ENCODE peak calls at places on chromosomes 4 and X, in four cellular contexts. One of them, this sample, is unnamed. For H3K9me3, the result is how much of the 10 kb centered on the place peaks cover.

GRCh38 chrX:29024813-29025342 is 437.6 kb downstream of the IL1RAPL1 start:
- DNase-seq in tibial artery: no peak
- DNase-seq in mammary epithelial cell: peak
- DNase-seq in thoracic aorta: no peak
- DNase-seq in this sample: no peak

GRCh38 chr4:58166496-58166895 is 1056.3 kb upstream of the IGFBP7 start:
- DNase-seq in mammary epithelial cell: no peak
- DNase-seq in tibial artery: no peak
- DNase-seq in thoracic aorta: no peak
- DNase-seq in this sample: no peak

GRCh38 chr4:6896035-6896434 is 13.6 kb upstream of the TBC1D14 start:
- DNase-seq in thoracic aorta: no peak
- DNase-seq in mammary epithelial cell: no peak
- DNase-seq in tibial artery: no peak
- DNase-seq in this sample: no peak

GRCh38 chr4:69323284-69323683 is 43.0 kb downstream of the UGT2B28 start:
- DNase-seq in mammary epithelial cell: no peak
- DNase-seq in thoracic aorta: no peak
- DNase-seq in tibial artery: no peak
- DNase-seq in this sample: no peak

GRCh38 chrX:13463608-13464007 is 105.8 kb upstream of the EGFL6 start:
- DNase-seq in tibial artery: peak
- DNase-seq in mammary epithelial cell: peak
- DNase-seq in thoracic aorta: peak
- DNase-seq in this sample: peak

GRCh38 chr4:113467581-113467980 is 294.0 kb downstream of the CAMK2D start:
- DNase-seq in mammary epithelial cell: peak
- DNase-seq in thoracic aorta: no peak
- DNase-seq in tibial artery: peak
- DNase-seq in this sample: peak

GRCh38 chr4:140296335-140296753 is 77.1 kb upstream of the SCOC start:
- DNase-seq in tibial artery: peak
- DNase-seq in thoracic aorta: peak
- DNase-seq in mammary epithelial cell: peak
- DNase-seq in this sample: peak

GRCh38 chrX:141989802-141990201 is 86.1 kb downstream of the MAGEC1 start:
- DNase-seq in tibial artery: peak
- DNase-seq in mammary epithelial cell: no peak
- DNase-seq in thoracic aorta: no peak
- DNase-seq in this sample: no peak

GRCh38 chrX:154738013-154738738 is 12.7 kb downstream of the GAB3 start:
- DNase-seq in mammary epithelial cell: peak
- DNase-seq in tibial artery: peak
- DNase-seq in thoracic aorta: no peak
- DNase-seq in this sample: no peak

GRCh38 chr4:127997534-127998388 is 32.6 kb downstream of the ABHD18 start:
- DNase-seq in thoracic aorta: no peak
- DNase-seq in mammary epithelial cell: peak
- DNase-seq in tibial artery: no peak
- DNase-seq in this sample: no peak

GRCh38 chrX:45771560-45772340 is 571.1 kb upstream of the DIPK2B start:
- DNase-seq in tibial artery: peak
- DNase-seq in thoracic aorta: no peak
- DNase-seq in mammary epithelial cell: peak
- DNase-seq in this sample: no peak

GRCh38 chr4:88012652-88013051 is 5.2 kb downstream of the PKD2 start:
- DNase-seq in tibial artery: no peak
- DNase-seq in mammary epithelial cell: no peak
- DNase-seq in thoracic aorta: no peak
- DNase-seq in this sample: no peak

GRCh38 chr4:37673523-37674192 is 12.5 kb downstream of the RELL1 start:
- DNase-seq in tibial artery: no peak
- DNase-seq in thoracic aorta: no peak
- DNase-seq in mammary epithelial cell: no peak
- DNase-seq in this sample: no peak

GRCh38 chr4:108601517-108601916 is 18.9 kb upstream of the RPL34 start:
- DNase-seq in mammary epithelial cell: peak
- DNase-seq in tibial artery: no peak
- DNase-seq in thoracic aorta: no peak
- DNase-seq in this sample: no peak

GRCh38 chr4:124903995-124904722 is 191.6 kb upstream of the ANKRD50 start:
- DNase-seq in tibial artery: peak
- DNase-seq in mammary epithelial cell: peak
- DNase-seq in thoracic aorta: no peak
- DNase-seq in this sample: peak

GRCh38 chr4:40321671-40322131 is 13.4 kb upstream of the CHRNA9 start:
- DNase-seq in tibial artery: no peak
- DNase-seq in mammary epithelial cell: peak
- DNase-seq in thoracic aorta: no peak
- DNase-seq in this sample: peak

GRCh38 chrX:75596178-75596577 is 73.3 kb upstream of the ZDHHC15 start:
- DNase-seq in tibial artery: no peak
- DNase-seq in thoracic aorta: peak
- DNase-seq in mammary epithelial cell: no peak
- DNase-seq in this sample: no peak

GRCh38 chrX:86830685-86831084 is 682.4 kb downstream of the DACH2 start:
- DNase-seq in mammary epithelial cell: no peak
- DNase-seq in tibial artery: no peak
- DNase-seq in thoracic aorta: no peak
- DNase-seq in this sample: no peak

GRCh38 chr4:213971-214370 is 89.7 kb downstream of the ZNF718 start:
- DNase-seq in tibial artery: no peak
- DNase-seq in mammary epithelial cell: peak
- DNase-seq in thoracic aorta: no peak
- DNase-seq in this sample: no peak
- H3K9me3 ChIP-seq in tibial artery: under half
- H3K9me3 ChIP-seq in mammary epithelial cell: under half
- H3K9me3 ChIP-seq in thoracic aorta: under half
- H3K9me3 ChIP-seq in this sample: under half

DNA sequence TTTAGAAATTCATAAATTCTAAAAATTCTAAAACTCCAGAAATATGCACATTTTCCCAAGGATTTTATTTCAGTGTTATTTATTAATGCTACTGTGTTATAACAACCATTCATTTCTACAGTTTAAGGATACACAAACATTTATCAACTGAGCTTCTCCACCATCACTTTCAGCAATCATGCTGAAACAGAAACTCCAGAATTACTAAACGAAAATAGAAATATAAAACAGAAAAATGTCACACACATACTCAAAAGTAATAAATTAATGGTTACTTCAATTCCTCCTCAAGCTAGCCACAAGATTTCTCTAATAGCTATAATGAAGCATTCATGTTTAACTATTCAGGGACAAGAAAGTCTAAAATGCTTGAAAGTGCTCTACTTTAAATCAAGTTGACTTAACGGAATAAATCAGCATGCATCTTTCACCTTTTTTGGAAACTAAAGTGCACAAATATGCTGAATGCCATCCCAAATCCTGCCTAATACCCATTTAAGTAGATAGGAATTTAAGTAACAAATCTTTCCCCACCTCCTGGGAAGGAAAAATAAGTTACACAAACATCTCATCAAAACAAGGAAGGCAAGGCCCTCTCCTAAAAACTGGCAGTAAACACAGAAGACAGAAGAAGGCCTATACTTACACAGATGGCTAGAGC is 563 bp downstream of the FAM13A start:
- DNase-seq in tibial artery: no peak
- DNase-seq in thoracic aorta: no peak
- DNase-seq in mammary epithelial cell: no peak
- DNase-seq in this sample: no peak
- H3K27ac ChIP-seq in tibial artery: peak
- H3K27ac ChIP-seq in thoracic aorta: peak
- H3K27ac ChIP-seq in mammary epithelial cell: peak
- H3K27ac ChIP-seq in this sample: peak

DNA sequence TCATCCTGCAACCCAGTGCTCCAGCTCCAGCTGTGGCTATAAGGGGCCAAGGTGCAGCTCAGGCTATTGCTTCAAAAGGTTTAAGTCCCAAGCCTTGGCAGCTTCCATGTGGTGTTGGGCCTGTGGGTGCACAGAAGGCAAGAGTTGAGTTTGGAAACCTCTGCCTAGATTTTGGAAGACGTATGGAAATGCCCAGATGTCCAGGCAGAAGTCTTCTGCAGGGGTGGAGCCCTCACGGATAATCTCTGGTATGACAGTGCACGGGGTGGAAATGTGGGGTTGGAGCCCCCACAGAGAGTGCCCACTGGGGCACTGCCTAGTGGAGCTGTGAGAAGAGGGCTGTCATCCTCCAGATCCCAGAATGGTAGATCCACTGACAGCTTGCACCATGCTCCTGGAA is 44.5 kb downstream of the CYTL1 start:
- DNase-seq in thoracic aorta: no peak
- DNase-seq in tibial artery: no peak
- DNase-seq in mammary epithelial cell: no peak
- DNase-seq in this sample: no peak
- H3K9me3 ChIP-seq in thoracic aorta: under half
- H3K9me3 ChIP-seq in tibial artery: under half
- H3K9me3 ChIP-seq in mammary epithelial cell: under half
- H3K9me3 ChIP-seq in this sample: under half

DNA sequence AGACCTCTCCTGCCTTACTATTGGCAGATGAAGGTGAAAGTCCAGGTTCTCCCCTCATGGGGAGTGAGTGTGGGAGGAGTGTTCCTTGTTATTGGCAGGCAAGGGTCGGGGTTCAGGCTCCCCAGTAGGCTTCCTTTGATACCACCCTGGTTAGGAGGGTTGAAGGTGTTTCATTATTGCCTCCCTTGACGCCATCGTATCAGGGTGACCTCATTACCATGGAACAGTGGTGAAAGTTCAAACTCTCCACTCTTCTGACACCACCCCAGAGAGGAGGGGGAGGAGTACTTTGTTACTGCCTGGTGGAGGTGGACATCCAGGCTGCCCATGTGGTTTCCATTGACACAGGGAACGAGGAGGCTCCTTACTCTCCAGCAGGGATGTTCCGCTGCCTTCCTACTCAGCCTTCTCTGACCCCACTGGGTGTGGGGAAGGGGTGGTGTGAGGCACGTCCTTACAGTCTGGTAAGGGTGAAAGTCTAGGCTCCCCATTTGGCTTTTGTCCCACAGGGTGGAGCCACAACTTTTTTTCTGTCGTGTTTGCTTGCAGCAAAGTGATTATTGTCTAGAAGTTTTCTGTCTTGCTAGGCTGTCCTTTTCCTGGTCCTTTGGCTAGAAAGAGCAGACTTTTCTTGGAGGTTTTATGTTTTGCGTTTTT is 37.2 kb upstream of the USP9X start:
- DNase-seq in tibial artery: no peak
- DNase-seq in mammary epithelial cell: no peak
- DNase-seq in thoracic aorta: no peak
- DNase-seq in this sample: no peak
- H3K27ac ChIP-seq in tibial artery: no peak
- H3K27ac ChIP-seq in mammary epithelial cell: no peak
- H3K27ac ChIP-seq in thoracic aorta: no peak
- H3K27ac ChIP-seq in this sample: no peak

GRCh38 chrX:14776901-14777300 is 96.0 kb downstream of the FANCB start:
- DNase-seq in mammary epithelial cell: no peak
- DNase-seq in tibial artery: no peak
- DNase-seq in thoracic aorta: no peak
- DNase-seq in this sample: no peak

GRCh38 chrX:14777484-14777883 is 95.4 kb downstream of the FANCB start:
- DNase-seq in thoracic aorta: no peak
- DNase-seq in tibial artery: no peak
- DNase-seq in mammary epithelial cell: peak
- DNase-seq in this sample: no peak

DNA sequence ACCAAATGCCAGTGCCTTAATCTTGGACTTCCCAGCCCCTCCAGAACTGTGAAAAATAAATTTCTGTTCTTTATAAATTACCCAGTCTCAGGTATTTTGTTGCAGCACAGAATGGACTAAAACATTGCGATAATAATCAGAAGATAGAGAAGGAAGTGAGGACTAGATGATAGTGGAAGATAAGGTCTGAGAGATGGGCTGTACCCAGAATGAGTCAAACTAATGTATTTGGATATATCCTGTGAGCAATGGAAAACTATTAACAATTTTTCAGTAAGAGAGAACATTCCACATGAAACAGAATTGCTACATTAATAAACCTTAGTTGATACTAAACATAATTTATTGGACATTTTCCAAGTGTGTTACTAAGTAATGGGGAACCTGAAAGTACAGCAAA is 93.3 kb downstream of the FANCB start:
- DNase-seq in mammary epithelial cell: no peak
- DNase-seq in tibial artery: no peak
- DNase-seq in thoracic aorta: no peak
- DNase-seq in this sample: no peak
- H3K9me3 ChIP-seq in mammary epithelial cell: under half
- H3K9me3 ChIP-seq in tibial artery: under half
- H3K9me3 ChIP-seq in thoracic aorta: under half
- H3K9me3 ChIP-seq in this sample: under half

This sample was measured in SJCRH30.